ENCODE peak calls at places on chromosomes 13 and 19, in ten cellular contexts. G, B, K, X, U, M, N, V, S and R are unnamed samples.

GRCh38 chr13:100330662-100331061 is 241.8 kb downstream of the PCCA start:
- DNase-seq in G (no peak), B (no peak), K (peak), X (no peak), U (no peak), M (no peak), N (no peak), V (no peak), S (peak), R (no peak)

GRCh38 chr13:54627973-54628372 is 1599.4 kb downstream of the OLFM4 start:
- DNase-seq in G (no peak), B (no peak), K (no peak), X (no peak), U (no peak), M (no peak), N (no peak), V (no peak), S (no peak), R (no peak)

GRCh38 chr13:95641961-95642621 is 2.4 kb downstream of the DZIP1 start:
- DNase-seq in G (no peak), B (no peak), K (peak), X (no peak), U (no peak), M (no peak), N (no peak), V (no peak), S (peak), R (peak)

GRCh38 chr13:112760440-112760839 is 70.6 kb downstream of the ATP11A start:
- DNase-seq in G (no peak), B (no peak), K (peak), X (no peak), U (no peak), M (no peak), N (peak), V (no peak), S (peak), R (no peak)

GRCh38 chr13:84263354-84264069 is 381.2 kb upstream of the SLITRK1 start:
- DNase-seq in G (no peak), B (no peak), K (no peak), X (no peak), U (no peak), M (no peak), N (no peak), V (no peak), S (no peak), R (no peak)

GRCh38 chr19:29614780-29615179 is 8.7 kb downstream of the POP4 start:
- DNase-seq in G (no peak), B (no peak), K (no peak), X (no peak), U (no peak), M (no peak), N (no peak), V (no peak), S (no peak), R (no peak)

GRCh38 chr13:45086484-45086883 is 33.8 kb upstream of the GTF2F2 start:
- DNase-seq in G (no peak), B (no peak), K (no peak), X (no peak), U (no peak), M (no peak), N (no peak), V (no peak), S (no peak), R (no peak)

GRCh38 chr19:36420961-36421748 is 2.7 kb upstream of the ZFP82 start:
- DNase-seq in G (peak), B (no peak), K (peak), X (no peak), U (no peak), M (no peak), N (no peak), V (no peak), S (peak), R (peak)

GRCh38 chr19:6216996-6217751 is 62.6 kb downstream of the MLLT1 start:
- DNase-seq in G (no peak), B (peak), K (peak), X (no peak), U (no peak), M (peak), N (no peak), V (no peak), S (peak), R (peak)

GRCh38 chr19:11242864-11243797 is 3.7 kb downstream of the ANGPTL8 start:
- DNase-seq in G (peak), B (peak), K (peak), X (peak), U (peak), M (peak), N (peak), V (peak), S (peak), R (peak)

GRCh38 chr13:30111810-30112209 is 195.5 kb downstream of the KATNAL1 start:
- DNase-seq in G (no peak), B (no peak), K (no peak), X (no peak), U (peak), M (peak), N (no peak), V (no peak), S (no peak), R (peak)

GRCh38 chr19:48511800-48512503 is at the start of gene LMTK3:
- DNase-seq in G (peak), B (peak), K (peak), X (peak), U (no peak), M (no peak), N (peak), V (peak), S (peak), R (peak)

GRCh38 chr13:32901994-32902780 is 114.0 kb upstream of the KL start:
- DNase-seq in G (no peak), B (no peak), K (peak), X (no peak), U (no peak), M (no peak), N (no peak), V (no peak), S (no peak), R (no peak)

GRCh38 chr19:52941941-52942370 is 18.7 kb upstream of the ZNF888 start:
- DNase-seq in G (no peak), B (no peak), K (peak), X (peak), U (no peak), M (peak), N (no peak), V (no peak), S (peak), R (peak)

GRCh38 chr19:45866400-45867176 is 2.5 kb downstream of the FOXA3 start:
- DNase-seq in G (no peak), B (no peak), K (no peak), X (no peak), U (no peak), M (no peak), N (no peak), V (no peak), S (no peak), R (no peak)

GRCh38 chr13:78022164-78022877 is 103.7 kb upstream of the EDNRB start:
- DNase-seq in G (no peak), B (no peak), K (peak), X (peak), U (peak), M (no peak), N (no peak), V (peak), S (peak), R (peak)

GRCh38 chr19:4581381-4582111 is 22.1 kb upstream of the SEMA6B start:
- DNase-seq in G (peak), B (peak), K (peak), X (peak), U (peak), M (peak), N (no peak), V (no peak), S (peak), R (peak)

GRCh38 chr13:32205426-32206096 is 109.6 kb downstream of the ZAR1L start:
- DNase-seq in G (no peak), B (no peak), K (peak), X (no peak), U (no peak), M (no peak), N (no peak), V (no peak), S (peak), R (peak)

GRCh38 chr13:65653548-65654078 is 1576.5 kb downstream of the PCDH9 start:
- DNase-seq in G (no peak), B (no peak), K (no peak), X (no peak), U (no peak), M (peak), N (no peak), V (no peak), S (no peak), R (no peak)

GRCh38 chr19:42422576-42423461 is 4.4 kb downstream of the LIPE start:
- DNase-seq in G (peak), B (peak), K (peak), X (peak), U (peak), M (no peak), N (no peak), V (peak), S (no peak), R (peak)

GRCh38 chr13:45396548-45397095 is 21.6 kb downstream of the SLC25A30 start:
- DNase-seq in G (no peak), B (no peak), K (peak), X (no peak), U (no peak), M (no peak), N (no peak), V (no peak), S (peak), R (no peak)

GRCh38 chr13:97280478-97280877 is 58.3 kb downstream of the MBNL2 start:
- DNase-seq in G (no peak), B (peak), K (no peak), X (no peak), U (no peak), M (no peak), N (no peak), V (no peak), S (no peak), R (no peak)

GRCh38 chr13:30224732-30225131 is 82.6 kb downstream of the KATNAL1 start:
- DNase-seq in G (no peak), B (no peak), K (peak), X (no peak), U (peak), M (no peak), N (no peak), V (no peak), S (peak), R (no peak)

GRCh38 chr19:8120636-8121480 is 28.5 kb downstream of the FBN3 start:
- DNase-seq in G (no peak), B (no peak), K (no peak), X (no peak), U (no peak), M (no peak), N (no peak), V (no peak), S (no peak), R (no peak)

GRCh38 chr19:18543814-18544475 is 572 bp upstream of the FKBP8 start:
- DNase-seq in G (peak), B (peak), K (peak), X (peak), U (no peak), M (peak), N (no peak), V (peak), S (peak), R (peak)

GRCh38 chr19:13269348-13269747 is 119.1 kb downstream of the IER2 start:
- DNase-seq in G (no peak), B (no peak), K (no peak), X (no peak), U (no peak), M (no peak), N (no peak), V (no peak), S (no peak), R (no peak)

GRCh38 chr13:41919741-41920487 is 41.0 kb downstream of the VWA8 start:
- DNase-seq in G (no peak), B (no peak), K (no peak), X (no peak), U (no peak), M (no peak), N (no peak), V (no peak), S (no peak), R (no peak)

GRCh38 chr19:18743281-18743825 is 47.8 kb downstream of the COMP start:
- DNase-seq in G (no peak), B (no peak), K (peak), X (no peak), U (no peak), M (peak), N (no peak), V (no peak), S (peak), R (no peak)

GRCh38 chr13:110161112-110161897 is 145.7 kb downstream of the COL4A1 start:
- DNase-seq in G (no peak), B (no peak), K (no peak), X (no peak), U (no peak), M (no peak), N (no peak), V (no peak), S (no peak), R (no peak)

GRCh38 chr13:28753946-28754345 is 35.2 kb upstream of the SLC46A3 start:
- DNase-seq in G (no peak), B (no peak), K (no peak), X (no peak), U (no peak), M (no peak), N (no peak), V (no peak), S (no peak), R (no peak)

GRCh38 chr19:52007805-52008557 is at the start of gene ZNF615:
- DNase-seq in G (peak), B (peak), K (peak), X (peak), U (peak), M (peak), N (peak), V (peak), S (peak), R (peak)

GRCh38 chr13:44872751-44873150 is 116.5 kb downstream of the NUFIP1 start:
- DNase-seq in G (no peak), B (no peak), K (no peak), X (no peak), U (no peak), M (no peak), N (no peak), V (no peak), S (no peak), R (no peak)